ENCODE peak calls at places on chromosomes 16 and 17, in four cellular contexts. D is GM12891, Z is K562, L is GM12878. A is an unnamed sample.

GRCh38 chr17:5523249-5523648 is 36.9 kb downstream of the MIS12 start:
- DNase-seq in Z (no peak), D (no peak), L (no peak), A (no peak)

GRCh38 chr16:81823111-81823510 is 44.0 kb downstream of the PLCG2 start:
- DNase-seq in D (no peak), Z (no peak), L (no peak), A (peak)

GRCh38 chr16:54325616-54326265 is 39.2 kb upstream of the IRX3 start:
- DNase-seq in L (no peak), Z (no peak), D (no peak), A (no peak)

GRCh38 chr17:44297975-44298374 is 10.4 kb upstream of the RUNDC3A start:
- DNase-seq in D (no peak), Z (no peak), L (no peak), A (no peak)

GRCh38 chr17:29732613-29733012 is 109.9 kb upstream of the CORO6 start:
- DNase-seq in L (no peak), D (no peak), Z (no peak), A (no peak)

GRCh38 chr16:66984902-66985311 is 3.5 kb upstream of the CES4A start:
- DNase-seq in L (no peak), D (no peak), Z (no peak), A (no peak)

GRCh38 chr16:2969545-2970521 is 685 bp downstream of the PAQR4 start:
- DNase-seq in D (peak), Z (peak), L (no peak), A (no peak)

GRCh38 chr16:57318240-57318970 is 33.9 kb upstream of the PLLP start:
- DNase-seq in D (no peak), L (no peak), Z (no peak), A (no peak)

GRCh38 chr17:2874211-2874686 is 78.0 kb downstream of the RAP1GAP2 start:
- DNase-seq in Z (no peak), L (no peak), D (no peak), A (no peak)

GRCh38 chr16:10321407-10322397 is 64.2 kb upstream of the ATF7IP2 start:
- DNase-seq in L (no peak), Z (no peak), D (no peak), A (no peak)

GRCh38 chr17:1627219-1627986 is 1.2 kb downstream of the SLC43A2 start:
- DNase-seq in D (no peak), L (no peak), Z (peak), A (peak)

GRCh38 chr17:33038740-33039139 is 47.1 kb downstream of the SPACA3 start:
- DNase-seq in L (no peak), Z (peak), D (no peak), A (peak)
- TF ChIP-seq SPI1 in L (no peak), Z (no peak), D (no peak), A (no peak)

DNA sequence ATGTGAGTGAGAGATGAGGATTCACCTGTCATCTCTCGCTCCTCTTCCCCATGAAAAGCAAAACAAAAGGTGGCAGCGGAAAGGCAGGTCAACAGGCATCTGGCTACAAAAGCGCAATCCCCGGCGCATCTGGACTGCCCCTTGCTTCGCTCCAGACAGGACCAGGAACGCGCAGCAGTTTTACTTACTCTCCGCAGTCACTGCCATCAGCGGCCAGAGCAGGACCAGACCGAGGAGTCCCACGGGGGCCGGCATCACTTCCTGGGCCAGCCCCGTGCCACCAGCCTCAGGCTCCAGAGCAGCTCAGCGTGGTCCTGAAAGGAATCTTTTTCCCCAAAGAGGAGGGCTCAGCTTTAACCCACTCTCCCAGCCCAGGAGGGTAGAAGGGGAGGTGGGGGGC is 59.8 kb downstream of the LITAF start:
- DNase-seq in L (no peak), Z (no peak), D (no peak), A (no peak)
- TF ChIP-seq SPI1 in L (no peak), Z (no peak), D (no peak), A (no peak)

GRCh38 chr17:42227849-42228696 is 33.8 kb upstream of the GHDC start:
- DNase-seq in L (no peak), Z (no peak), D (no peak), A (no peak)

GRCh38 chr17:42224651-42225050 is 30.4 kb upstream of the GHDC start:
- DNase-seq in L (no peak), Z (no peak), D (no peak), A (no peak)

GRCh38 chr17:42221886-42222745 is 27.8 kb upstream of the GHDC start:
- DNase-seq in D (peak), Z (peak), L (no peak), A (peak)
- TF ChIP-seq SPI1 in D (no peak), Z (no peak), L (no peak), A (no peak)

DNA sequence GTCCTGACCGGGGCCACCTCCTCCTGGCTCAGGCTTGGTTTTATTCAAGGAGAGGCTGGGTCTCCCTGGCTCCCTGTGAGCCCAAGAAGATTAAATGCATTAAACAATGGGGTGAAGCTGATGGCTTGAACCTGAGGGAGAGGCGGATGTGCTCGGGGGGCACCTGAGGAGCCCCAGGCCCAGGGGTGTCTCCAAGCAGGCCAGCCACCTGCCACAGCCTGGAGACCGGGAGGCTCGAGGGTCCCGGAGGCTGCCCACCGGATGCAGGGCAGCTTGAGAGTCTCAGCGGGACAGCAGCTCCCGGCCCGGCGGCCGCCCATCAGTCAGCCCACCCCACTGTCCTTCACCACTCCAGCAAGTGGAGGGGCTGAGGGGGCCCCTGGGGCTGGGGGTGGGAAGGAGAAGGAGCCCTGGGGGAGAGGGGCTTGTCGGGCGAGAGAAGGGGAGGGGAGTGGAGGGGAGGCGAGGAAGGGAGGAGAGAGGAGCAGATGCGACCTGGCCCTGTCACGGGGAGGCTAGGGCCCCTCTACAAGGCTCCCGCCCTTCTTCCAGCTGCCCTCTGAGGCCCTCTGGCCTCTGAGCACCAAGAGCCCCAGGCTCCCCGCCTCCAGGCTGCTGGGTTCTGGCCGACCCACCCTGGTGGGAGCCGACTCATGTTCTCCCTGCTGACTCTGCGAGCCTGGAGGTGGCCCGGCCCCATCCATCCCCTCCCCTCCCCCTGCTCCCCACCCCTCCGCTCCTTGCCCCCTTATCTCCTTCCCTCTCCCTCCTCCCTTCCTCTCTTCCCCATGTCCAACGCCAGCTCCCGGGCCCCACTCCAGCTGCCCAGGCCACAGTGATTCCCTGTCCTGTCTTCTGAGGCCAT is 13.2 kb downstream of the CD7 start:
- DNase-seq in D (no peak), L (no peak), Z (peak), A (no peak)
- TF ChIP-seq SPI1 in D (no peak), L (no peak), Z (no peak), A (no peak)

GRCh38 chr16:76932541-76933211 is 258.3 kb upstream of the MON1B start:
- DNase-seq in Z (no peak), L (no peak), D (no peak), A (no peak)
- TF ChIP-seq SPI1 in Z (no peak), L (no peak), D (no peak), A (no peak)

GRCh38 chr17:67427410-67427809 is 50.3 kb downstream of the PITPNC1 start:
- DNase-seq in Z (no peak), L (no peak), D (no peak), A (no peak)
- TF ChIP-seq SPI1 in Z (no peak), L (no peak), D (no peak), A (no peak)

GRCh38 chr16:72635104-72635503 is 412.8 kb downstream of the ZFHX3 start:
- DNase-seq in Z (no peak), D (no peak), L (no peak), A (no peak)
- TF ChIP-seq SPI1 in Z (no peak), D (no peak), L (no peak), A (no peak)

DNA sequence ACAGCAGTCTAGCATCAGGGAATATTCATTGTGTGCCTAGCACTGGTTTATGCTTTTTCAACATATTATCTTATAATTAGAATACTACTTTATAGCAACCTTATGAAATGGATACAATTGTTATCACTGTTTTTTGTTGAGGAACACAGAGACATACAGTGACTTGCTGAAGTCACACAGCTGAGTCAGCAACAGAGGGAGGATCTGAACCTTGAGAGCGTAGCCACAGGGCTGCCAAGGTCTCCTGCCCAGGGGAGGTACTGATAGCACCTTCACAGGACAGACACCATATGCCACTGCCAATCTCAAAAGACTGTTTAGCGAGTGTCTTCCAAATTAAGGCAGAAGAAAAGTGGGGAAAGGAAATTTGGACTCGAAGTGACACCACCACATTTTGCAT is 63.0 kb downstream of the GTF3C1 start:
- DNase-seq in L (no peak), D (no peak), Z (no peak), A (no peak)
- TF ChIP-seq SPI1 in L (no peak), D (no peak), Z (no peak), A (no peak)

DNA sequence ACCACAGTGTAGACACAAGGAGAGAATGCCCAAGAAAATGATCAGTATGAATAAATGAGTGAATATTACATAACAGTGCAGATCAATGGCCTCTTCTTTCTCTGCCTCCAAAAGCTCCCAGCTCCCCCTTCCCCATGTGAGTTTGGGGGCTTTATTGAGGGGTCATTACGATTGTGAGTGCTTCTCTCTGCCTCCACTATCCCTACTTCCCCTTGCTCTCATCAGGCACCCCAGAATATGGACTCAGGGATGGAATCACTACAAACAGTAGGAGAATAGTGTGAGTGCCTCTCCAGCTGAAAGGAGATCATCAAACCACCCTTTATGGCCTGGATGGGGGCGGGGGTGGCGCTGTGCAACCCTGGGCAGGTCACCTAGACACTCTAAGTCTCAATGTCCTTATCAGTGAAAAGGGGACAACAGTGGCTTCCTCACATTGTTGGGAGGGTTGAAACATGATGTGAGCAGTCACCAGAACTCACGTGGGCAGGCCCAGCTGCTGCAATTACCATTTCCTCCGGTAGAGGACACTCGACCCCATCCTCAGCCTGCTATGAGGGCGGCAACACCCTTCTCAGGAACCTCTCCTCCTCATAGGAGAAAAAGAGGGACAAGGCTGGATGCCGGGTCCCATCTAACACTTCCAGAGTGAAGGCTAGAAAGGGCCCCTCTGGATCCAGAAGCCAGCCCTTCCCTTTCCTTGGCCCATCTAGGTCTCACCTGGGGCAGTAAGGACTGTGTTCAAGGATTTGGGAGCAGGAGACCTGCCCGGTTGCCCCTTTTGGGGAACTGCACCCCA is 2.1 kb upstream of the EPOP start:
- DNase-seq in L (peak), Z (peak), D (peak), A (peak)
- TF ChIP-seq SPI1 in L (peak), Z (no peak), D (peak), A (peak)

GRCh38 chr17:40322417-40323315 is 13.7 kb downstream of the RARA start:
- DNase-seq in D (peak), Z (peak), L (peak), A (peak)

GRCh38 chr17:40321502-40322416 is 12.8 kb downstream of the RARA start:
- DNase-seq in Z (no peak), L (no peak), D (no peak), A (peak)

GRCh38 chr17:40318835-40319332 is 9.9 kb downstream of the RARA start:
- DNase-seq in Z (peak), D (no peak), L (no peak), A (no peak)

GRCh38 chr17:40319651-40320550 is 10.9 kb downstream of the RARA start:
- DNase-seq in D (no peak), L (no peak), Z (no peak), A (peak)

GRCh38 chr17:40320771-40321501 is 12.0 kb downstream of the RARA start:
- DNase-seq in D (no peak), L (no peak), Z (no peak), A (no peak)
- TF ChIP-seq SPI1 in D (no peak), L (no peak), Z (no peak), A (no peak)

A was measured in HL-60.